ENCODE peak calls at places on chromosomes 5 and 9, in six cellular contexts. D, C, U, F, G and Q are unnamed samples. For H3K36me3 and H3K9me3, the result is how much of the 10 kb centered on the place peaks cover.

GRCh38 chr9:3906437-3907213 is 380.8 kb upstream of the RFX3 start:
- DNase-seq in D (no peak), C (no peak), U (no peak), F (no peak), G (peak), Q (no peak)

GRCh38 chr5:88674262-88675158 is 208.5 kb downstream of the MEF2C start:
- DNase-seq in D (peak), C (no peak), U (no peak), F (no peak), G (no peak), Q (no peak)

GRCh38 chr5:50699737-50700136 is 33.3 kb downstream of the PARP8 start:
- DNase-seq in D (no peak), C (no peak), U (no peak), F (no peak), G (peak), Q (no peak)

GRCh38 chr5:135821061-135821781 is 13.2 kb upstream of the SLC25A48 start:
- DNase-seq in D (no peak), C (no peak), U (no peak), F (no peak), G (no peak), Q (no peak)

GRCh38 chr5:159780246-159780645 is 136.0 kb upstream of the ADRA1B start:
- DNase-seq in D (no peak), C (no peak), U (no peak), F (no peak), G (peak), Q (no peak)

GRCh38 chr5:31404325-31404724 is 127.6 kb downstream of the DROSHA start:
- DNase-seq in D (no peak), C (no peak), U (no peak), F (no peak), G (no peak), Q (no peak)

GRCh38 chr9:124272118-124272517 is 14.4 kb downstream of the NEK6 start:
- DNase-seq in D (no peak), C (no peak), U (no peak), F (no peak), G (no peak), Q (no peak)

GRCh38 chr9:136455043-136456002 is 15.7 kb upstream of the INPP5E start:
- DNase-seq in D (no peak), C (no peak), U (no peak), F (no peak), G (no peak), Q (no peak)

GRCh38 chr5:116668361-116668760 is 93.7 kb upstream of the SEMA6A start:
- DNase-seq in D (no peak), C (no peak), U (no peak), F (no peak), G (no peak), Q (no peak)

GRCh38 chr5:5558102-5558501 is 135.6 kb downstream of the ICE1 start:
- DNase-seq in D (no peak), C (no peak), U (no peak), F (no peak), G (no peak), Q (no peak)

GRCh38 chr5:139975306-139975705 is 67.8 kb downstream of the NRG2 start:
- DNase-seq in D (no peak), C (no peak), U (no peak), F (no peak), G (no peak), Q (no peak)

GRCh38 chr9:135329571-135330306 is 149.8 kb upstream of the PPP1R26 start:
- DNase-seq in D (no peak), C (no peak), U (no peak), F (peak), G (no peak), Q (no peak)

GRCh38 chr5:8061140-8061469 is 192.2 kb downstream of the MTRR start:
- DNase-seq in D (no peak), C (no peak), U (no peak), F (no peak), G (no peak), Q (no peak)

GRCh38 chr5:10248378-10249260 is 1.1 kb downstream of the ATPSCKMT start:
- DNase-seq in D (no peak), C (no peak), U (no peak), F (no peak), G (no peak), Q (peak)

GRCh38 chr5:1818784-1819183 is 17.6 kb downstream of the NDUFS6 start:
- DNase-seq in D (peak), C (no peak), U (no peak), F (peak), G (no peak), Q (no peak)
- H3K36me3 ChIP-seq in D (under half), C (under half), U (under half), F (half or more), G (half or more), Q (under half)

GRCh38 chr5:178463321-178464155 is 126.7 kb downstream of the COL23A1 start:
- DNase-seq in D (no peak), C (no peak), U (no peak), F (peak), G (no peak), Q (no peak)

GRCh38 chr5:178464431-178465048 is 125.7 kb downstream of the COL23A1 start:
- DNase-seq in D (no peak), C (no peak), U (no peak), F (peak), G (no peak), Q (no peak)

GRCh38 chr5:178461426-178461730 is 128.8 kb downstream of the COL23A1 start:
- DNase-seq in D (no peak), C (no peak), U (no peak), F (no peak), G (no peak), Q (no peak)

GRCh38 chr5:178460598-178461425 is 129.4 kb downstream of the COL23A1 start:
- DNase-seq in D (peak), C (peak), U (peak), F (peak), G (peak), Q (peak)

DNA sequence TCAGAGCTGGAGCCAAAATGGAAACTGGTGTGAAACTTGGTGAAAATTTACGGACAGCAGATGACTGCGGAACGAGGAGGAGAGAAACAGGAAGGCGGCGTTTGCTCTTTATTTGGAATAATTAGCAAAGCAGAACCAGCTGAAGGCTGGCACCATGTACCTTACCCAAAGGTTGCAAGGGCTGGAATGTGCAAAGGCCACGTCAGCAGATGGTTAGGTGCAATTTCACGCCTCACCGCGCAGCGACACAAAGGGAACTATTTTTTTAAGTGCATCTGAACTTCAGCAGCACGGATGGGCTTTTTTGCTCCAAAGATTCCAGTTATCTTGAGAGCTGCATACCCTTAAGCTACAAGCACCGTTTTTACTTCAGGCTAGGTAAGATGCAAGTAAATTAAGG is 127.3 kb downstream of the COL23A1 start:
- DNase-seq in D (no peak), C (no peak), U (no peak), F (peak), G (no peak), Q (no peak)
- H3K9me3 ChIP-seq in D (under half), C (under half), U (under half), F (under half), G (under half), Q (under half)

GRCh38 chr9:14547245-14548060 is 145.8 kb downstream of the ZDHHC21 start:
- DNase-seq in D (no peak), C (no peak), U (no peak), F (no peak), G (no peak), Q (no peak)
- H3K27ac ChIP-seq in D (no peak), C (no peak), U (no peak), F (no peak), G (no peak), Q (no peak)

GRCh38 chr9:71213633-71214032 is 92.2 kb upstream of the TRPM3 start:
- DNase-seq in D (no peak), C (no peak), U (no peak), F (no peak), G (no peak), Q (no peak)

GRCh38 chr9:71209890-71210289 is 88.5 kb upstream of the TRPM3 start:
- DNase-seq in D (no peak), C (no peak), U (no peak), F (no peak), G (no peak), Q (no peak)

GRCh38 chr9:71210326-71210725 is 88.9 kb upstream of the TRPM3 start:
- DNase-seq in D (no peak), C (no peak), U (no peak), F (no peak), G (no peak), Q (no peak)
- H3K36me3 ChIP-seq in D (under half), C (under half), U (under half), F (under half), G (under half), Q (under half)

DNA sequence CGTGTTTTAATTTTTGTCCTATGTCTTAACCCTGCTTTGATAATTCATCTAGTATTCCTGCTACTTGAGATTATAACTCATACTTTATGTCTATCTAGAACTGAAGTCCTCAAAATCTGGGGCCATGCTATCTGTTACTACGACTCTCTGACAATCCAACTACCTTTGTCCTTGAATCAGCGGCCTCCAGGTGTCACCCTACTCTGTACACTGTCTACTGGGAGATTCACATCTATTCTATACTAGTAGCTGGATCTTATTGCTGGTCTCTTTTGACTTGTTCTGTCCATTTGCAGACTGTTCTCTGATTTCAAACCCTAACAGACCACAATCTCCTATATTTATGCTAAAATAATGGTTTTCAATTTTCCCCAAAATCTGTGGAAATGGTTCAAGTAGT is 225.5 kb upstream of the ELAVL2 start:
- DNase-seq in D (no peak), C (no peak), U (no peak), F (no peak), G (no peak), Q (no peak)
- H3K9me3 ChIP-seq in D (under half), C (under half), U (under half), F (under half), G (under half), Q (under half)

DNA sequence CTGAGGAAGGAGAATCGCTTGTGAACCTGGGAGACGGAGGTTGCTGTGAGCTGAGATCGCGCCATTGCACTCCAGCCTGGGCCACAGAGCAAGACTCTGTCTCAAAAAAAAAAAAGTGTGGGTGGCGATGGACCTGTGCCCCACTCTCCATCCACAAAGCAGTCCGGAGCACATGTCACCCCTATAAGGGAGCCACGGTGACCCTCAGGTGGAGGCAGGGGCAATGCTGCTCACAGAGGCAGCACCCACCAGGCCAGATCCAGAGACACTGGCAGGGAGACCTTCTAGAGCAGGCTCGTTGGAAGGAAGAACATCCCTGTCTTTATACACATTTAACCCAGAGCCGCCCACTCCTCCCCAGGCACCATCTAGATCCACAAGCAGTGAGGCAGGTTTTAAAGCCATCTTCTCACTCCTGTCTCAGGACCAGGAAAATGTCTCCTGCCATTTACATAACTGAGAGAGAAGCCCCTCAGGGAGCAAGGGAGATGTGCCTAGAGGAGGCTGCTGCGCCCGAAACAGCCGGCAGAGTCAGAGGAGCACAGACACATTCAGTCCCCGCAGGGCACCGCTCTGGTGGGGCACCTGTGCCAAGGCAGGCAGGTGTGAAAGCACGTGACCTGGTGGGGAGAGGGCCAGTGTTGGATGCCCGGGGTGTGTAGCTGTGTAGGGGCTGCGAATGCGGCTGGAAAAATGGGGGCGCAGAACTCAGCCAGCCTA is 31.6 kb upstream of the ADAMTS2 start:
- DNase-seq in D (no peak), C (no peak), U (no peak), F (no peak), G (no peak), Q (no peak)
- H3K27ac ChIP-seq in D (no peak), C (no peak), U (no peak), F (no peak), G (no peak), Q (no peak)

DNA sequence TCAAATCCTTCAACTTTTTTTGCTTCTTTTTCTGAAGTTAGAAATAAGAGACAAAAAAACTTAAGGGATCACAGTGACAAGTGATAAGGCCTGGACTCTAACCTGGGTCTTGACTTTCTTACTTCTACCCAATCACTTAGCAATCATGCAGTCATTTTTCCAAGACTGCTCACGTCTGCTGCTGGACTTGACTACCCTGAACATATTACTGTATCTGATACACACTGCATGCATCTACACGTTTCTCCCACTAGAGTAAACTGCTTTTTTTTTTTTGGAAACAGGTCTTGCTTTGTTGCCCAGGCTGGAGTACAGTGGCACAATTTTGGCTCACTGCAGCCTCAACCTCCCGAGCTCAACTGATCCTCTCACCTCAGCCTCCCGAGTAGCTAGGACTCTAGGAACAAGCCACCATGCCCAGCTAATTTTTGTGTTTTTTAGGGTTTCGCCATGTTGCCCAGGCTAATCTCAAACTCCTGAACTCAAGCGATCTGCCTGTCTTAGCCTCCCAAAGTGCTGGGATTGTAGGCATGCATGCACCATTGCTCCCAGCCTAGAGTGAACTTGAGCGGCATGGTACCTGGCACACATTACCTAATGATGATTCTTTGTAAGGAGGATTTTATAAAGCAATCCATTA is 7.4 kb downstream of the PLIN2 start:
- DNase-seq in D (no peak), C (no peak), U (no peak), F (no peak), G (no peak), Q (no peak)
- H3K36me3 ChIP-seq in D (under half), C (under half), U (half or more), F (half or more), G (half or more), Q (under half)

DNA sequence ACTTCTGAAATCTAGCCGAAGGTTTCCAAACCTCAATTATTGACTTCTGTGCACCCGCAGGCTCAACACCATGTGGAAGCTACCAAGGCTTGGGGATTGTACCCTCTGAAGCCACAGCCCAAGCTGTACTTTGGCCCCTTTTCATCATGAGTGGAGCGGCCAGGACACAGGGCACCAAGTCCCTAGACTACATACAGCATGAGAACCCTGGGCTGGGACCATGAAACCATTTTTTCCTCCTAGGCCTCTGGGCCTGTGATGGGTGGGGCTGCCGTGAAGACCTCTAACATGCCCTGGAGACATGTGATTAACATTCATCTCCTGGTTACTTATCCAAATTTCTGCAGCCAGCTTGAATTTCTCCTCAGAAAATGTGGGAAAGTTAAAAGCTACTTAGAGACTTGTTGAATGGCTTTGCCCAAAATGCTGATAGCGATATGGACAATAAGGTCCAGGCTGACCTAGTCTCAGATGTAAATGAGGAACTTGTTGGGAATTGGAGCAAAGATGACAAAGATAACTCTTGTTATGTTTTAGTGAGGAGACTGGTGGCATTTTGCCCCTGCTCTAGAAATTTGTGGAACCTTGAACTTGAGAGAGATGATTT is 34.1 kb upstream of the CPLANE1 start:
- DNase-seq in D (no peak), C (no peak), U (no peak), F (no peak), G (no peak), Q (no peak)
- H3K9me3 ChIP-seq in D (under half), C (under half), U (under half), F (under half), G (under half), Q (under half)